ENCODE peak calls at places on chromosomes 12 and 14, in six cellular contexts. Q, Z, K, P, B and N are unnamed samples. For H3K4me1, the result is how much of the 10 kb centered on the place peaks cover.

GRCh38 chr14:35332517-35333346 is 40.5 kb downstream of the PSMA6 start:
- DNase-seq in Q (peak), Z (peak), K (no peak), P (peak), B (peak), N (peak)

GRCh38 chr14:69999246-69999645 is 120.0 kb downstream of the SMOC1 start:
- DNase-seq in Q (no peak), Z (peak), K (no peak), P (peak), B (no peak), N (no peak)

GRCh38 chr12:122984612-122985358 is 4.3 kb downstream of the ARL6IP4 start:
- DNase-seq in Q (no peak), Z (no peak), K (peak), P (no peak), B (no peak), N (peak)

GRCh38 chr12:120495723-120496352 is at the start of gene DYNLL1:
- DNase-seq in Q (peak), Z (peak), K (peak), P (peak), B (peak), N (peak)

GRCh38 chr12:6748761-6749160 is 4.2 kb downstream of the MLF2 start:
- DNase-seq in Q (no peak), Z (no peak), K (no peak), P (no peak), B (no peak), N (no peak)

GRCh38 chr12:26680724-26681455 is 152.1 kb downstream of the ITPR2 start:
- DNase-seq in Q (no peak), Z (no peak), K (no peak), P (no peak), B (no peak), N (no peak)

GRCh38 chr14:23539209-23539866 is 12.2 kb downstream of the ZFHX2 start:
- DNase-seq in Q (no peak), Z (no peak), K (peak), P (no peak), B (peak), N (peak)

GRCh38 chr12:113152835-113153814 is 3.6 kb downstream of the CFAP73 start:
- DNase-seq in Q (peak), Z (peak), K (peak), P (no peak), B (peak), N (peak)

GRCh38 chr12:52296572-52297215 is 5.4 kb upstream of the KRT81 start:
- DNase-seq in Q (no peak), Z (peak), K (no peak), P (no peak), B (no peak), N (peak)

GRCh38 chr14:103552811-103553210 is 9.6 kb downstream of the BAG5 start:
- DNase-seq in Q (no peak), Z (no peak), K (peak), P (no peak), B (no peak), N (no peak)

GRCh38 chr12:109630815-109631214 is 57.2 kb downstream of the MVK start:
- DNase-seq in Q (no peak), Z (no peak), K (no peak), P (no peak), B (no peak), N (peak)

GRCh38 chr14:29804481-29804880 is 123.2 kb downstream of the PRKD1 start:
- DNase-seq in Q (no peak), Z (no peak), K (no peak), P (no peak), B (no peak), N (no peak)

GRCh38 chr12:102601621-102602020 is 121.3 kb upstream of the IGF1 start:
- DNase-seq in Q (no peak), Z (no peak), K (no peak), P (no peak), B (no peak), N (no peak)

GRCh38 chr14:77641207-77641533 is 24.7 kb upstream of the SPTLC2 start:
- DNase-seq in Q (no peak), Z (no peak), K (no peak), P (no peak), B (no peak), N (no peak)

GRCh38 chr12:89707992-89708792 is 446 bp downstream of the ATP2B1 start:
- DNase-seq in Q (peak), Z (peak), K (peak), P (no peak), B (peak), N (peak)

GRCh38 chr12:20212658-20213387 is 155.5 kb upstream of the PDE3A start:
- DNase-seq in Q (peak), Z (peak), K (no peak), P (peak), B (peak), N (peak)

GRCh38 chr12:41452838-41453237 is 264.7 kb downstream of the PDZRN4 start:
- DNase-seq in Q (no peak), Z (no peak), K (no peak), P (no peak), B (no peak), N (no peak)

GRCh38 chr14:42047421-42048045 is 440.9 kb downstream of the LRFN5 start:
- DNase-seq in Q (no peak), Z (no peak), K (no peak), P (no peak), B (no peak), N (no peak)

GRCh38 chr12:18148961-18149360 is 59.0 kb upstream of the RERGL start:
- DNase-seq in Q (no peak), Z (no peak), K (no peak), P (no peak), B (no peak), N (no peak)

GRCh38 chr14:103522028-103522581 is 525 bp downstream of the CKB start:
- DNase-seq in Q (peak), Z (no peak), K (peak), P (no peak), B (peak), N (peak)

GRCh38 chr14:104371031-104371430 is 208.5 kb upstream of the C14orf180 start:
- DNase-seq in Q (no peak), Z (no peak), K (peak), P (no peak), B (no peak), N (no peak)

GRCh38 chr14:77271113-77271710 is at the start of gene NGB:
- DNase-seq in Q (no peak), Z (no peak), K (no peak), P (no peak), B (peak), N (peak)

GRCh38 chr12:75660805-75661404 is 149.5 kb upstream of the KRR1 start:
- DNase-seq in Q (no peak), Z (no peak), K (no peak), P (peak), B (no peak), N (no peak)

GRCh38 chr12:96412431-96412830 is 12.2 kb upstream of the CDK17 start:
- DNase-seq in Q (no peak), Z (no peak), K (no peak), P (no peak), B (no peak), N (no peak)

GRCh38 chr14:103057372-103058208 is at the start of gene CDC42BPB:
- DNase-seq in Q (peak), Z (peak), K (peak), P (no peak), B (peak), N (peak)

GRCh38 chr14:87888136-87888999 is 104.6 kb downstream of the GALC start:
- DNase-seq in Q (no peak), Z (no peak), K (no peak), P (no peak), B (peak), N (peak)

GRCh38 chr12:3295648-3296408 is 195.2 kb upstream of the PRMT8 start:
- DNase-seq in Q (no peak), Z (peak), K (no peak), P (no peak), B (no peak), N (no peak)

GRCh38 chr12:57892232-57892987 is 45.9 kb upstream of the CTDSP2 start:
- DNase-seq in Q (no peak), Z (no peak), K (no peak), P (no peak), B (no peak), N (peak)
- H3K4me1 ChIP-seq in Q (half or more), Z (half or more), K (half or more), P (under half), B (half or more), N (under half)

GRCh38 chr14:74507085-74507484 is 13.5 kb downstream of the ISCA2 start:
- DNase-seq in Q (no peak), Z (no peak), K (no peak), P (no peak), B (no peak), N (peak)

GRCh38 chr14:74507796-74508195 is 14.2 kb downstream of the ISCA2 start:
- DNase-seq in Q (no peak), Z (no peak), K (no peak), P (no peak), B (no peak), N (peak)

GRCh38 chr14:74509587-74510210 is 16.1 kb downstream of the ISCA2 start:
- DNase-seq in Q (peak), Z (no peak), K (no peak), P (no peak), B (no peak), N (peak)

GRCh38 chr14:74508844-74509428 is 15.4 kb downstream of the ISCA2 start:
- DNase-seq in Q (peak), Z (no peak), K (no peak), P (no peak), B (no peak), N (peak)

GRCh38 chr14:74508292-74508731 is 14.7 kb downstream of the ISCA2 start:
- DNase-seq in Q (peak), Z (no peak), K (no peak), P (no peak), B (peak), N (peak)
- H3K4me1 ChIP-seq in Q (under half), Z (under half), K (under half), P (under half), B (under half), N (under half)

GRCh38 chr12:57213763-57214397 is 2.7 kb upstream of the NXPH4 start:
- DNase-seq in Q (no peak), Z (no peak), K (no peak), P (no peak), B (no peak), N (no peak)
- H3K4me1 ChIP-seq in Q (under half), Z (under half), K (under half), P (under half), B (under half), N (under half)

DNA sequence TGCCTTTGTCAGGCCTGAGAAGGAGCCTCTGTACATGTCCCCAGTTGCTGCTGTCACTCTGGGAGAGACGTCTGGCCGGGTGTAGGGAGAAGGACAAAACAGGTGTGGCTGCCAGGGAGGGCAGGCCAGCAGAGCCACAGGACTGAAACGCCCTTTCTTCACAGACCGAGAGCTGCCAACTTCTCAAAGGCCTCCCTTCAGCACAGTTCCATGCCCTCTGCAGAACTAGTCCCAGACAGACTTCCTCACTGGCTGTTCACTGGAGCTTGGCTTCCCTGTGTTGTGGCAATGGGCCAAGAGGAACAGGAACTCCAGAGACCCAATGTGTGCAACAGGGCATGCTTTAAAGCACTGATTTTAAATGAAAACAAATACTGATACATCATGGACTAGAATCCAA is 50.7 kb upstream of the PNMA1 start:
- DNase-seq in Q (peak), Z (peak), K (no peak), P (no peak), B (no peak), N (peak)
- H3K4me1 ChIP-seq in Q (half or more), Z (half or more), K (half or more), P (under half), B (under half), N (under half)